ENCODE peak calls at places on chromosomes 11 and 22, in six cellular contexts. L is pancreas, B is ACHN, V is AG10803, A is hypothalamus, M is HT1080. Q is an unnamed sample.

GRCh38 chr22:48182896-48183805 is 1420.7 kb downstream of the TBC1D22A start:
- DNase-seq in A (no peak), B (no peak), V (no peak), M (no peak), L (no peak), Q (no peak)

GRCh38 chr11:33168605-33169240 is 7.4 kb upstream of the CSTF3 start:
- DNase-seq in V (peak), L (no peak), B (no peak), M (no peak), A (no peak), Q (no peak)

GRCh38 chr22:24554316-24555159 is at the start of gene GUCD1:
- DNase-seq in B (peak), V (peak), M (peak), L (peak), A (no peak), Q (peak)

GRCh38 chr22:44777364-44777756 is 25.0 kb downstream of the ARHGAP8 start:
- DNase-seq in L (no peak), M (no peak), A (no peak), V (no peak), B (no peak), Q (no peak)

GRCh38 chr22:47837703-47838102 is 1075.3 kb downstream of the TBC1D22A start:
- DNase-seq in L (peak), M (peak), A (no peak), B (no peak), V (peak), Q (no peak)

GRCh38 chr11:79185351-79185750 is 255.5 kb downstream of the TENM4 start:
- DNase-seq in B (no peak), V (peak), M (no peak), L (no peak), A (no peak), Q (no peak)

GRCh38 chr22:50687829-50688228 is 15.2 kb downstream of the SHANK3 start:
- DNase-seq in B (no peak), M (no peak), L (no peak), V (no peak), A (no peak), Q (no peak)

GRCh38 chr11:8006349-8006977 is 19.3 kb downstream of the EIF3F start:
- DNase-seq in V (peak), B (peak), M (peak), L (peak), A (peak), Q (peak)

GRCh38 chr11:47587733-47588326 is 1.4 kb downstream of the FAM180B start:
- DNase-seq in L (no peak), M (no peak), V (no peak), A (peak), B (no peak), Q (no peak)